ENCODE peak calls at places on chromosomes 7 and 10, in nine cellular contexts. One of them, this sample, is unnamed.

GRCh38 chr10:131576341-131577177 is 265.0 kb upstream of the TCERG1L start:
- DNase-seq in right lobe of liver: no peak
- DNase-seq in iris pigment epithelial cell: no peak
- DNase-seq in GM04503: no peak
- DNase-seq in astrocyte of the spinal cord: no peak
- DNase-seq in T follicular helper cell: no peak
- DNase-seq in cardiac fibroblast: no peak
- DNase-seq in NCI-H1092: no peak
- DNase-seq in neural crest cell: no peak
- DNase-seq in this sample: no peak

GRCh38 chr10:4247379-4247778 is 462.4 kb upstream of the KLF6 start:
- DNase-seq in neural crest cell: no peak
- DNase-seq in T follicular helper cell: no peak
- DNase-seq in GM04503: no peak
- DNase-seq in cardiac fibroblast: no peak
- DNase-seq in astrocyte of the spinal cord: no peak
- DNase-seq in iris pigment epithelial cell: no peak
- DNase-seq in right lobe of liver: no peak
- DNase-seq in NCI-H1092: no peak
- DNase-seq in this sample: no peak

GRCh38 chr7:142863891-142864685 is 9.2 kb downstream of the EPHB6 start:
- DNase-seq in iris pigment epithelial cell: no peak
- DNase-seq in astrocyte of the spinal cord: no peak
- DNase-seq in cardiac fibroblast: no peak
- DNase-seq in T follicular helper cell: no peak
- DNase-seq in GM04503: no peak
- DNase-seq in right lobe of liver: no peak
- DNase-seq in NCI-H1092: no peak
- DNase-seq in neural crest cell: no peak
- DNase-seq in this sample: no peak

GRCh38 chr10:70562036-70562710 is 40.4 kb downstream of the PRF1 start:
- DNase-seq in cardiac fibroblast: no peak
- DNase-seq in right lobe of liver: peak
- DNase-seq in GM04503: no peak
- DNase-seq in astrocyte of the spinal cord: no peak
- DNase-seq in NCI-H1092: no peak
- DNase-seq in T follicular helper cell: no peak
- DNase-seq in neural crest cell: no peak
- DNase-seq in iris pigment epithelial cell: no peak
- DNase-seq in this sample: no peak

GRCh38 chr7:29239638-29240037 is 45.1 kb downstream of the CHN2 start:
- DNase-seq in NCI-H1092: no peak
- DNase-seq in T follicular helper cell: no peak
- DNase-seq in neural crest cell: no peak
- DNase-seq in astrocyte of the spinal cord: no peak
- DNase-seq in cardiac fibroblast: no peak
- DNase-seq in iris pigment epithelial cell: no peak
- DNase-seq in right lobe of liver: peak
- DNase-seq in GM04503: no peak
- DNase-seq in this sample: no peak

GRCh38 chr7:99558306-99559275 is at the start of gene ZNF655:
- DNase-seq in T follicular helper cell: peak
- DNase-seq in NCI-H1092: peak
- DNase-seq in neural crest cell: peak
- DNase-seq in iris pigment epithelial cell: peak
- DNase-seq in right lobe of liver: peak
- DNase-seq in GM04503: peak
- DNase-seq in cardiac fibroblast: peak
- DNase-seq in astrocyte of the spinal cord: peak
- DNase-seq in this sample: no peak

GRCh38 chr7:140571537-140572122 is 69.0 kb downstream of the DENND2A start:
- DNase-seq in T follicular helper cell: no peak
- DNase-seq in astrocyte of the spinal cord: no peak
- DNase-seq in NCI-H1092: no peak
- DNase-seq in neural crest cell: no peak
- DNase-seq in iris pigment epithelial cell: no peak
- DNase-seq in GM04503: no peak
- DNase-seq in cardiac fibroblast: no peak
- DNase-seq in right lobe of liver: no peak
- DNase-seq in this sample: peak

GRCh38 chr7:34664757-34665156 is 6.7 kb downstream of the NPSR1 start:
- DNase-seq in T follicular helper cell: no peak
- DNase-seq in iris pigment epithelial cell: no peak
- DNase-seq in astrocyte of the spinal cord: no peak
- DNase-seq in cardiac fibroblast: no peak
- DNase-seq in right lobe of liver: no peak
- DNase-seq in GM04503: no peak
- DNase-seq in NCI-H1092: no peak
- DNase-seq in neural crest cell: no peak
- DNase-seq in this sample: no peak

GRCh38 chr10:61503051-61503450 is 49.9 kb upstream of the TMEM26 start:
- DNase-seq in NCI-H1092: no peak
- DNase-seq in GM04503: peak
- DNase-seq in T follicular helper cell: no peak
- DNase-seq in right lobe of liver: no peak
- DNase-seq in iris pigment epithelial cell: peak
- DNase-seq in astrocyte of the spinal cord: no peak
- DNase-seq in cardiac fibroblast: no peak
- DNase-seq in neural crest cell: no peak
- DNase-seq in this sample: no peak

GRCh38 chr10:26697922-26698608 is 564 bp downstream of the PDSS1 start:
- DNase-seq in T follicular helper cell: no peak
- DNase-seq in astrocyte of the spinal cord: no peak
- DNase-seq in GM04503: no peak
- DNase-seq in iris pigment epithelial cell: peak
- DNase-seq in cardiac fibroblast: peak
- DNase-seq in right lobe of liver: no peak
- DNase-seq in NCI-H1092: no peak
- DNase-seq in neural crest cell: no peak
- DNase-seq in this sample: no peak

GRCh38 chr10:35855155-35855947 is 213.3 kb upstream of the FZD8 start:
- DNase-seq in GM04503: no peak
- DNase-seq in T follicular helper cell: no peak
- DNase-seq in iris pigment epithelial cell: no peak
- DNase-seq in cardiac fibroblast: no peak
- DNase-seq in astrocyte of the spinal cord: no peak
- DNase-seq in neural crest cell: no peak
- DNase-seq in NCI-H1092: no peak
- DNase-seq in right lobe of liver: no peak
- DNase-seq in this sample: no peak

This sample was measured in keratinocyte.